ENCODE peak calls at places on chromosomes 1 and 21, in six cellular contexts. T is type B pancreatic cell, K is endothelial cell, V is lung, X is fibroblast of lung, E is AG09309. B is an unnamed sample.

GRCh38 chr1:9127395-9128160 is 1.3 kb downstream of the GPR157 start:
- DNase-seq in X (no peak), V (peak), T (no peak), E (no peak), K (no peak), B (no peak)

GRCh38 chr1:151715726-151716404 is 738 bp downstream of the CELF3 start:
- DNase-seq in K (peak), V (no peak), T (no peak), E (no peak), X (no peak), B (peak)

GRCh38 chr1:175620380-175620779 is 123.0 kb downstream of the TNR start:
- DNase-seq in E (no peak), X (no peak), T (no peak), V (no peak), K (no peak), B (no peak)

GRCh38 chr1:115069626-115070308 is 19.5 kb downstream of the TSPAN2 start:
- DNase-seq in K (no peak), V (no peak), E (no peak), T (no peak), X (no peak), B (no peak)

GRCh38 chr1:244751271-244751895 is 84.1 kb upstream of the COX20 start:
- DNase-seq in X (no peak), E (no peak), T (no peak), V (no peak), K (no peak), B (peak)

GRCh38 chr1:66893712-66894111 is 30.9 kb downstream of the DNAI4 start:
- DNase-seq in E (no peak), T (no peak), V (no peak), X (no peak), K (no peak), B (no peak)

GRCh38 chr1:31095298-31095981 is 29.9 kb upstream of the PUM1 start:
- DNase-seq in V (no peak), E (peak), X (peak), K (no peak), T (no peak), B (no peak)

GRCh38 chr1:189899686-189900495 is 577.8 kb downstream of the BRINP3 start:
- DNase-seq in V (no peak), X (no peak), T (no peak), K (no peak), E (no peak), B (no peak)

GRCh38 chr1:29709711-29710169 is 473.4 kb downstream of the PTPRU start:
- DNase-seq in K (no peak), V (no peak), E (no peak), T (no peak), X (peak), B (no peak)

GRCh38 chr1:236142358-236143103 is at the start of gene GPR137B:
- DNase-seq in X (peak), V (no peak), T (no peak), E (no peak), K (peak), B (peak)

GRCh38 chr1:20353836-20354235 is 63.2 kb downstream of the VWA5B1 start:
- DNase-seq in V (no peak), E (no peak), T (no peak), K (no peak), X (no peak), B (no peak)

GRCh38 chr1:222896630-222897526 is 82.0 kb downstream of the DISP1 start:
- DNase-seq in E (no peak), K (no peak), T (no peak), X (peak), V (no peak), B (no peak)

GRCh38 chr1:230948301-230948700 is 30.4 kb downstream of the TTC13 start:
- DNase-seq in V (no peak), X (no peak), K (no peak), E (no peak), T (no peak), B (no peak)

GRCh38 chr1:235023197-235024044 is 105.2 kb downstream of the TOMM20 start:
- DNase-seq in E (no peak), K (no peak), X (no peak), T (no peak), V (no peak), B (no peak)

GRCh38 chr1:209370616-209371015 is 212.9 kb upstream of the CAMK1G start:
- DNase-seq in X (no peak), T (no peak), E (no peak), V (no peak), K (no peak), B (no peak)

GRCh38 chr21:44792653-44793052 is 9.0 kb downstream of the UBE2G2 start:
- DNase-seq in V (no peak), E (no peak), T (no peak), K (no peak), X (no peak), B (no peak)

GRCh38 chr1:165449121-165449520 is 4.2 kb upstream of the RXRG start:
- DNase-seq in E (no peak), K (no peak), T (no peak), X (no peak), V (no peak), B (no peak)

GRCh38 chr1:228109962-228110488 is 926 bp upstream of the MRPL55 start:
- DNase-seq in T (no peak), K (no peak), V (no peak), X (no peak), E (no peak), B (no peak)

GRCh38 chr1:42674682-42675081 is 7.5 kb upstream of the YBX1 start:
- DNase-seq in X (no peak), V (no peak), K (no peak), E (no peak), T (no peak), B (no peak)

GRCh38 chr21:41228006-41228370 is 60.0 kb downstream of the BACE2 start:
- DNase-seq in X (no peak), K (no peak), E (no peak), V (no peak), T (no peak), B (no peak)

GRCh38 chr1:222276062-222276461 is 271.8 kb downstream of the HHIPL2 start:
- DNase-seq in X (no peak), V (no peak), T (no peak), E (no peak), K (no peak), B (no peak)

GRCh38 chr21:36355868-36356267 is 29.3 kb upstream of the CHAF1B start:
- DNase-seq in V (no peak), E (no peak), K (no peak), T (no peak), X (no peak), B (no peak)

GRCh38 chr1:220149742-220150141 is 55.8 kb downstream of the IARS2 start:
- DNase-seq in X (no peak), V (no peak), E (no peak), T (no peak), K (no peak), B (no peak)

GRCh38 chr1:1040004-1040991 is 20.4 kb downstream of the AGRN start:
- DNase-seq in K (peak), X (peak), E (peak), V (peak), T (no peak), B (peak)

DNA sequence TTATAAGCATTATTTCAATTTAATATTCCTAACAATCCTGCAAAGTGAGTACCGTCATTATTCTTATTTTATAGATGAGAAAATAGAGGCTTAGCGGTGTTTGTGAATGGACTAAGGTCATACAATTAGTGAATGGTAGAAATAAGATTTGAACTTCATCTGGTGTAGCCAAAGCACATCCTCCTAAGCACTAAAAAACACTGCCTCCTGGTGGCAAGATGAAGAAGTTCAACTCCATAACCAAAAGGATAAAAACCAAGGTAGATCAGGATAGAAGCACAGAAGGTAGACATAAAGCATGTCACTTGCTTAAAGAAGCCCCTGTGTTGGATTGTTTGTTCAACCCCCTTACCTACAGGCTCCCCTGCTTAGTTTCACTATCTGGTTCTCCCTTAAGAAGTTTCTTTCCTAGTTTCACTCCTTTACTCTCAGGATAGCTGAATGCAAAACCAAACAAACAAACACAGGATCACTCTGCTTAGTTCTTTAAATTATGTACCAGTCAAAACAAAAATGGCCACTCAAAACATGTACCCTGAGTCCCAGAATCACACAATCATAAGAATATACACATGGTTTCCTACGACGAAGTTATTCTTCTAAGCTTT is 12.7 kb upstream of the AIM2 start:
- DNase-seq in X (no peak), T (no peak), E (no peak), V (no peak), K (no peak), B (no peak)
- TF ChIP-seq CTCF in X (peak), T (peak), E (peak), V (peak), K (peak), B (peak)

DNA sequence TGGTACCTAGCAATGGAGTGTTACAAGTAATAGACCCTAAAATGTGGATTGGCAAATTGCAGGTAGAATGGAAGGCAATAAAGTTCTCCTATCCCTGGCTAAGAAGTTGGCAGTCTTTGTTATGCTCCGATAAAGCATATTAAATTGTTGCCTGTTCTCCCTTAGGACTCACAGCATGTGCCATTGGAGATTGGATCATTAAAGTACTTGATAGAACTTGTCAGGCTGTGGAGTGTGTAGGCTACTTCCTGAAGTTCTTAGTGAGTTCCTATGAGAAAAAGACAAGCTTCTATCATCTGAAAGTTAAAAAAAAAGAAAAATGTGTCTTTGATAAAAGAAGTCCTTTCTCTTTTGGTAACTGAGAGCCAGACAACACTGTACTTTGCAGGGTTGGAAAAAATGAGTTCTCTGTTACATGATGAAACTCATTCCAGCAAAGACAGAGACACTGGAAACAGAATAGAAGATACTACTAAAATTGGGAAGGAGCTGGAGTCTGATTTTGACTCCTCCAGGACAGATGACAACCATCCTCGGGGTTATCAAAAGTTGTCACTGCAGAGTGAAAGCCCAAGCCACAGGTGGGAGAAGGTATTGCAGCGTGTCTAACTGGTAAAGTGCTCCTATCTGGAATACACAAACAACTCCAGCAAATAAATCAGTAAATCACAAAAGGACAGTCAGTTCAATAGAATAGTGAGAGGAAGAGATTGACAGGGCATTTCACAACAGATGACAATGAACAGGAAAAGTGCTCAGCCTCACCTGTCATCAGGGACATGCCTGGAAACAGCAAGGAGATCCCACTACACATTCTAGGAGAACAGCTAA is 87.5 kb upstream of the WDR26 start:
- DNase-seq in X (no peak), T (no peak), V (no peak), K (no peak), E (no peak), B (no peak)
- TF ChIP-seq CTCF in X (no peak), T (peak), V (no peak), K (peak), E (no peak), B (no peak)

DNA sequence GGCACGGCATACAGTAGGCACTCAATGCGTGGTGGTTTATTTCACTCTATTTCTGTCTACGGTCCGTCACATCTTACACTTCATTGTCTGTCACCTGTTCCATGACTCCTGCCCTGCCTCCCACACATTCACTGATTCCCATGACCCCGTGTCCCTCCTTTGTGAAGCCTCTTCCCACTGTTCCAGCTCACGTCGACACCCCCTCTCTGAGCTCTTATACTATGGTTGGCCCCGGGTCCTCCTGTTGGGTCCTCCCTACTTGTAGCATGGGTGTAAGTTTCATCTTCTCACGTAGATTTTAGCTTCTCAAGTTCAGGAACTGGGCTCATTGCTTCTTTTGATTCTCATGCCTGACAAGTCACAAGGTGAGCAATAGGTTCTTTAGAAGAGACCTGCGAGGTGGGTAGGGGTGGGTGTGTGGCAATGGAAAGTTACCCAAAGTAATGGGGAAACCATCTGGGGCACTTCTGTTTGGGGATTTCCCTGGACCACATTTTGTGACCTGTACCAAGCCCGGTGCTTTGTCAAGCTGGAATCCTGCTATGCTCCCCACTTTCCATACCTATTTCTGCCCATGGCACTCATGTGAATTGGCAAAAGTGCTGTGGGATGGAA is 22.1 kb upstream of the IL10 start:
- DNase-seq in X (no peak), E (no peak), V (no peak), T (no peak), K (no peak), B (no peak)
- TF ChIP-seq CTCF in X (no peak), E (no peak), V (no peak), T (no peak), K (no peak), B (no peak)

DNA sequence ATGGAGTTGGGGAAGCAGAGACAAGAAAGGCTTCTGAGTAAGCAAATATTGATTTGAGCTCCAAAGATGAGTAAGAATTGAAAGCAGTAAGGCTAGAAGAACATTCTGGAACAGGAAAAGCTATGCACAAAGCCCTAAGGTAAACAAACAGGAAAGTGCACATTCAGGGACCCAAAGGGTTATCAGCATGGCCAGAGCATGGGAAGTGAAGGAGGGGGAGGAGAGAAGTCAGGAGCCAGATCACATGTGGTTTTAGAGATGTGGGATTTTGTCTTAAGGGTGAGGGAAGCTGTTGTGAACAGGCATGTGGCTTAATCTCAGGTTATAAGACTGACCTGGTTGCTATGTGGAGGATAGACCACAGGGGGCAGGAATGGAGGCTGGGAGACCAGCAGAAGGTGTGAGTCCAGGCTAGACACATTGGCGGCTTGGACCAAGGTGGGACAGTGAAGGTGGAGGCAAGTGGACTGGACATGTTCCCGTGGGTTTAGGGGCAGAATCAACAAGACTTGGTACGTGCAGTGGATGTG is 7.5 kb downstream of the CSF1 start:
- DNase-seq in E (no peak), T (no peak), K (no peak), X (no peak), V (no peak), B (peak)
- TF ChIP-seq CTCF in E (no peak), T (peak), K (no peak), X (no peak), V (no peak), B (no peak)

GRCh38 chr1:177600371-177600770 is 369.5 kb downstream of the SEC16B start:
- DNase-seq in E (no peak), X (no peak), K (no peak), T (no peak), V (no peak), B (no peak)
- TF ChIP-seq CTCF in E (no peak), X (no peak), K (no peak), T (no peak), V (no peak), B (no peak)

DNA sequence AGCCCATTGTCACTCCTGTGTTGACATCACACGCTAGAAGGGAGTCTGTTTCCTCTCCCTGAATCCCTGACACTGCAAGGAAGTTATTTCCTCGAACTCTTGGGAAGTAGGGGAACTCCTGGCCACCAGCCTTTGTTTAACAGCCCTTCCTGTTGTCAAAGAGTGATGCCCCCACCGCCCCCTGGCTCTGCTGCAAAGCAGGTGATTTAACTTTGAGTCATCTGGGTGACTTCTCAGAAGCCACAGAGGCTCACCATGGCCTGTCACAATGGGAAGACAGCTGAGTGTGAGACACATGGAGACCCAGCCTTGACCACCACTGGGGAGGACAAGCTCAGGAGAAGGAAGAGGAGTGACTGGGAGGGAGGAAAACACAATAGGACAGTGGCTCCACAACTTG is 182.8 kb downstream of the PSMG1 start:
- DNase-seq in X (no peak), T (no peak), E (no peak), K (peak), V (no peak), B (no peak)
- TF ChIP-seq CTCF in X (no peak), T (no peak), E (no peak), K (no peak), V (no peak), B (no peak)